ENCODE peak calls at places on chromosomes 7 and 10, in ten cellular contexts. L, A, F, I, X, H, C, E, D and Y are unnamed samples.

GRCh38 chr10:408223-408622 is 273.0 kb downstream of the ZMYND11 start:
- DNase-seq in E (peak), I (no peak), X (no peak), H (no peak), A (no peak), L (no peak), F (no peak), C (no peak), D (no peak), Y (no peak)

GRCh38 chr7:151225948-151226510 is 976 bp downstream of the ABCF2 start:
- DNase-seq in A (no peak), X (no peak), E (no peak), D (no peak), F (no peak), C (no peak), L (no peak), H (no peak), I (no peak), Y (no peak)

GRCh38 chr7:21617916-21618390 is 75.1 kb downstream of the DNAH11 start:
- DNase-seq in A (peak), H (peak), F (no peak), D (peak), E (peak), L (peak), I (peak), X (no peak), C (no peak), Y (peak)

GRCh38 chr10:79189853-79190435 is 121.2 kb downstream of the ZMIZ1 start:
- DNase-seq in I (no peak), H (no peak), X (no peak), D (no peak), E (no peak), F (no peak), C (no peak), A (no peak), L (no peak), Y (no peak)

GRCh38 chr10:99993994-99994689 is 15.6 kb downstream of the DNMBP start:
- DNase-seq in E (peak), X (peak), L (peak), F (peak), I (peak), C (peak), A (peak), H (no peak), D (no peak), Y (peak)

GRCh38 chr10:121485443-121486139 is 112.7 kb downstream of the FGFR2 start:
- DNase-seq in X (no peak), L (no peak), C (no peak), H (no peak), A (no peak), I (no peak), E (no peak), D (no peak), F (no peak), Y (no peak)

GRCh38 chr7:36303202-36304098 is 86.2 kb upstream of the ANLN start:
- DNase-seq in L (peak), D (peak), F (no peak), X (no peak), A (peak), E (peak), I (peak), C (no peak), H (peak), Y (peak)

GRCh38 chr7:151834281-151835035 is 42.5 kb downstream of the PRKAG2 start:
- DNase-seq in E (no peak), D (no peak), A (no peak), X (no peak), L (no peak), F (no peak), C (peak), H (no peak), I (no peak), Y (no peak)

GRCh38 chr7:12770227-12770975 is 83.0 kb downstream of the ARL4A start:
- DNase-seq in X (no peak), I (no peak), F (no peak), C (no peak), E (no peak), A (peak), D (no peak), L (peak), H (no peak), Y (no peak)

GRCh38 chr10:63573068-63573697 is 52.0 kb downstream of the REEP3 start:
- DNase-seq in A (no peak), X (no peak), H (no peak), C (no peak), E (no peak), I (no peak), L (no peak), D (peak), F (no peak), Y (no peak)

GRCh38 chr7:101754432-101755159 is 62.8 kb upstream of the CUX1 start:
- DNase-seq in E (peak), D (no peak), H (peak), I (no peak), X (no peak), L (no peak), F (no peak), A (peak), C (peak), Y (peak)

GRCh38 chr7:30390872-30391646 is 87.5 kb downstream of the NOD1 start:
- DNase-seq in H (no peak), A (no peak), D (no peak), C (no peak), E (no peak), X (no peak), I (no peak), L (no peak), F (no peak), Y (no peak)

GRCh38 chr10:27865221-27865635 is 119.6 kb upstream of the MKX start:
- DNase-seq in E (peak), F (no peak), A (no peak), D (no peak), I (no peak), L (no peak), C (no peak), X (no peak), H (no peak), Y (no peak)

GRCh38 chr10:5814110-5815107 is 1.2 kb upstream of the GDI2 start:
- DNase-seq in A (no peak), C (no peak), I (no peak), X (no peak), E (no peak), L (no peak), F (no peak), D (no peak), H (no peak), Y (no peak)

GRCh38 chr10:11171452-11171851 is 153.8 kb downstream of the CELF2 start:
- DNase-seq in D (no peak), L (no peak), I (no peak), X (no peak), H (no peak), A (no peak), C (no peak), E (no peak), F (no peak), Y (no peak)

GRCh38 chr10:15209827-15210509 is 41.5 kb upstream of the NMT2 start:
- DNase-seq in D (no peak), I (peak), F (peak), H (peak), X (peak), L (peak), C (peak), A (peak), E (peak), Y (peak)